ENCODE peak calls at places on chromosomes 2 and 18, in four cellular contexts. One of them, this sample, is unnamed.

GRCh38 chr18:8341481-8342230 is 267.6 kb upstream of the RAB12 start:
- DNase-seq in HepG2: peak
- DNase-seq in H1: no peak
- DNase-seq in GM12878: no peak
- DNase-seq in this sample: peak

GRCh38 chr2:71379086-71379485 is 47.5 kb downstream of the ZNF638 start:
- DNase-seq in HepG2: no peak
- DNase-seq in H1: no peak
- DNase-seq in GM12878: no peak
- DNase-seq in this sample: no peak

GRCh38 chr2:105929506-105929905 is 184.8 kb downstream of the NCK2 start:
- DNase-seq in HepG2: no peak
- DNase-seq in H1: no peak
- DNase-seq in GM12878: no peak
- DNase-seq in this sample: no peak

GRCh38 chr2:24620936-24621335 is 129.9 kb downstream of the NCOA1 start:
- DNase-seq in HepG2: no peak
- DNase-seq in H1: no peak
- DNase-seq in GM12878: no peak
- DNase-seq in this sample: no peak

GRCh38 chr2:75516378-75517122 is 44.2 kb downstream of the EVA1A start:
- DNase-seq in HepG2: peak
- DNase-seq in H1: no peak
- DNase-seq in GM12878: peak
- DNase-seq in this sample: no peak

GRCh38 chr2:144619760-144620159 is 99.8 kb upstream of the ZEB2 start:
- DNase-seq in HepG2: no peak
- DNase-seq in H1: no peak
- DNase-seq in GM12878: no peak
- DNase-seq in this sample: no peak

GRCh38 chr2:134469516-134470115 is 215.7 kb downstream of the MGAT5 start:
- DNase-seq in HepG2: no peak
- DNase-seq in H1: no peak
- DNase-seq in GM12878: no peak
- DNase-seq in this sample: no peak

GRCh38 chr2:20241973-20242726 is 17.2 kb upstream of the SDC1 start:
- DNase-seq in HepG2: no peak
- DNase-seq in H1: no peak
- DNase-seq in GM12878: no peak
- DNase-seq in this sample: no peak

GRCh38 chr2:44543773-44544725 is 182.3 kb downstream of the CAMKMT start:
- DNase-seq in HepG2: no peak
- DNase-seq in H1: peak
- DNase-seq in GM12878: no peak
- DNase-seq in this sample: peak

GRCh38 chr18:60067426-60068210 is 167.8 kb downstream of the PMAIP1 start:
- DNase-seq in HepG2: no peak
- DNase-seq in H1: no peak
- DNase-seq in GM12878: no peak
- DNase-seq in this sample: no peak

GRCh38 chr2:239222346-239223028 is 178.3 kb downstream of the HDAC4 start:
- DNase-seq in HepG2: no peak
- DNase-seq in H1: no peak
- DNase-seq in GM12878: no peak
- DNase-seq in this sample: no peak

GRCh38 chr18:32998285-32998684 is 225.5 kb upstream of the KLHL14 start:
- DNase-seq in HepG2: no peak
- DNase-seq in H1: no peak
- DNase-seq in GM12878: no peak
- DNase-seq in this sample: no peak

GRCh38 chr2:172995323-172996244 is 80.1 kb upstream of the MAP3K20 start:
- DNase-seq in HepG2: peak
- DNase-seq in H1: no peak
- DNase-seq in GM12878: no peak
- DNase-seq in this sample: no peak

GRCh38 chr2:46878886-46879285 is 36.7 kb downstream of the MCFD2 start:
- DNase-seq in HepG2: peak
- DNase-seq in H1: no peak
- DNase-seq in GM12878: no peak
- DNase-seq in this sample: no peak

GRCh38 chr2:72893594-72894319 is 6.5 kb downstream of the SPR start:
- DNase-seq in HepG2: peak
- DNase-seq in H1: no peak
- DNase-seq in GM12878: peak
- DNase-seq in this sample: peak

GRCh38 chr2:122980672-122981071 is 1044.4 kb upstream of the CNTNAP5 start:
- DNase-seq in HepG2: no peak
- DNase-seq in H1: no peak
- DNase-seq in GM12878: no peak
- DNase-seq in this sample: no peak

GRCh38 chr2:43220982-43221659 is 5.3 kb downstream of the ZFP36L2 start:
- DNase-seq in HepG2: no peak
- DNase-seq in H1: no peak
- DNase-seq in GM12878: no peak
- DNase-seq in this sample: no peak

GRCh38 chr2:106282816-106283215 is 88.7 kb upstream of the UXS1 start:
- DNase-seq in HepG2: peak
- DNase-seq in H1: no peak
- DNase-seq in GM12878: no peak
- DNase-seq in this sample: no peak

GRCh38 chr18:57137847-57138246 is 9.0 kb upstream of the BOD1L2 start:
- DNase-seq in HepG2: no peak
- DNase-seq in H1: no peak
- DNase-seq in GM12878: no peak
- DNase-seq in this sample: no peak

GRCh38 chr2:219507555-219508443 is 6.5 kb upstream of the ASIC4 start:
- DNase-seq in HepG2: no peak
- DNase-seq in H1: no peak
- DNase-seq in GM12878: no peak
- DNase-seq in this sample: no peak

GRCh38 chr2:24628746-24629145 is 137.7 kb downstream of the NCOA1 start:
- DNase-seq in HepG2: no peak
- DNase-seq in H1: no peak
- DNase-seq in GM12878: no peak
- DNase-seq in this sample: no peak

GRCh38 chr2:99879481-99879880 is 262.9 kb downstream of the AFF3 start:
- DNase-seq in HepG2: no peak
- DNase-seq in H1: no peak
- DNase-seq in GM12878: no peak
- DNase-seq in this sample: no peak

GRCh38 chr2:206349375-206349774 is 74.9 kb downstream of the ZDBF2 start:
- DNase-seq in HepG2: no peak
- DNase-seq in H1: no peak
- DNase-seq in GM12878: no peak
- DNase-seq in this sample: no peak

GRCh38 chr2:201201371-201201770 is 18.4 kb downstream of the CASP10 start:
- DNase-seq in HepG2: no peak
- DNase-seq in H1: no peak
- DNase-seq in GM12878: no peak
- DNase-seq in this sample: no peak

GRCh38 chr2:200298015-200298414 is 8.5 kb upstream of the SPATS2L start:
- DNase-seq in HepG2: no peak
- DNase-seq in H1: no peak
- DNase-seq in GM12878: no peak
- DNase-seq in this sample: no peak

GRCh38 chr2:6352906-6353515 is 512.7 kb downstream of the CMPK2 start:
- DNase-seq in HepG2: peak
- DNase-seq in H1: peak
- DNase-seq in GM12878: no peak
- DNase-seq in this sample: peak

GRCh38 chr2:9473985-9474360 is 378 bp upstream of the IAH1 start:
- DNase-seq in HepG2: no peak
- DNase-seq in H1: no peak
- DNase-seq in GM12878: no peak
- DNase-seq in this sample: no peak

GRCh38 chr2:216242365-216242764 is 129.9 kb downstream of the MARCHF4 start:
- DNase-seq in HepG2: no peak
- DNase-seq in H1: no peak
- DNase-seq in GM12878: no peak
- DNase-seq in this sample: no peak

GRCh38 chr2:219968685-219969345 is 341.4 kb downstream of the SLC4A3 start:
- DNase-seq in HepG2: no peak
- DNase-seq in H1: no peak
- DNase-seq in GM12878: no peak
- DNase-seq in this sample: no peak

GRCh38 chr2:198004173-198004572 is 199.8 kb downstream of the PLCL1 start:
- DNase-seq in HepG2: no peak
- DNase-seq in H1: no peak
- DNase-seq in GM12878: no peak
- DNase-seq in this sample: no peak

GRCh38 chr2:1518891-1519530 is 105.7 kb downstream of the TPO start:
- DNase-seq in HepG2: no peak
- DNase-seq in H1: no peak
- DNase-seq in GM12878: no peak
- DNase-seq in this sample: no peak

GRCh38 chr2:33336036-33336625 is 140.3 kb upstream of the RASGRP3 start:
- DNase-seq in HepG2: no peak
- DNase-seq in H1: no peak
- DNase-seq in GM12878: no peak
- DNase-seq in this sample: no peak

GRCh38 chr18:13513015-13513414 is 213.3 kb downstream of the FAM210A start:
- DNase-seq in HepG2: peak
- DNase-seq in H1: no peak
- DNase-seq in GM12878: no peak
- DNase-seq in this sample: no peak

GRCh38 chr2:9543557-9543956 is 12.1 kb downstream of the ADAM17 start:
- DNase-seq in HepG2: no peak
- DNase-seq in H1: no peak
- DNase-seq in GM12878: no peak
- DNase-seq in this sample: no peak

GRCh38 chr2:216294305-216294704 is 78.0 kb downstream of the MARCHF4 start:
- DNase-seq in HepG2: no peak
- DNase-seq in H1: no peak
- DNase-seq in GM12878: no peak
- DNase-seq in this sample: no peak

GRCh38 chr2:225140761-225141160 is 98.5 kb upstream of the DOCK10 start:
- DNase-seq in HepG2: no peak
- DNase-seq in H1: no peak
- DNase-seq in GM12878: no peak
- DNase-seq in this sample: no peak

GRCh38 chr18:48693625-48694262 is 154.9 kb downstream of the CTIF start:
- DNase-seq in HepG2: no peak
- DNase-seq in H1: no peak
- DNase-seq in GM12878: no peak
- DNase-seq in this sample: no peak

GRCh38 chr2:110114007-110114591 is 1.5 kb downstream of the MALL start:
- DNase-seq in HepG2: peak
- DNase-seq in H1: no peak
- DNase-seq in GM12878: no peak
- DNase-seq in this sample: no peak

GRCh38 chr2:19059076-19059475 is 299.3 kb downstream of the OSR1 start:
- DNase-seq in HepG2: no peak
- DNase-seq in H1: peak
- DNase-seq in GM12878: no peak
- DNase-seq in this sample: peak

DNA sequence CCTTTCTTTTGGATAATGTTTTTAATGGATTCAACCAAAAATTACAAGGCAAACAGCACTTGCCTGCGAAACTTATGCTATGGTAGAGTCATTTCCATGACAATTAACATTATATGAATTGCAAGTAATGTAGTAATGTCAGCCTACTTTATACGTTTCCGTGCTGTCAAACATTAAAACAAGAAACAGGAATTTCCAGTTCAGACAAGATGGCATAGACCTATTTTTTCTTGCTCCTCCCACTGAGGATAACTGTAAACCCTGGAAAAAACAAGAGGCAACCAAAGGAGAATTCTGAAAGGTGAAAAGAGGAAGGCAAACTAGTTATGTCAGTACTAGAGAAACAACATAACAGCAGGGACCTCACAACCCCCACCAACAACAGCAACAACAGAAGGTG is 170.7 kb downstream of the DIS3L2 start:
- DNase-seq in HepG2: no peak
- DNase-seq in H1: no peak
- DNase-seq in GM12878: no peak
- DNase-seq in this sample: no peak
- TF ChIP-seq SUZ12 in HepG2: no peak
- TF ChIP-seq SUZ12 in H1: no peak
- TF ChIP-seq SUZ12 in GM12878: no peak
- TF ChIP-seq SUZ12 in this sample: no peak

GRCh38 chr2:177183860-177184259 is 28.7 kb upstream of the HNRNPA3 start:
- DNase-seq in HepG2: peak
- DNase-seq in H1: no peak
- DNase-seq in GM12878: no peak
- DNase-seq in this sample: no peak
- TF ChIP-seq YY1 in HepG2: no peak
- TF ChIP-seq YY1 in H1: no peak
- TF ChIP-seq YY1 in GM12878: no peak
- TF ChIP-seq YY1 in this sample: no peak

GRCh38 chr2:167052825-167053224 is 164.5 kb downstream of the XIRP2 start:
- DNase-seq in HepG2: no peak
- DNase-seq in H1: no peak
- DNase-seq in GM12878: no peak
- DNase-seq in this sample: no peak
- TF ChIP-seq SUZ12 in HepG2: no peak
- TF ChIP-seq SUZ12 in H1: no peak
- TF ChIP-seq SUZ12 in GM12878: no peak
- TF ChIP-seq SUZ12 in this sample: no peak

GRCh38 chr2:227347117-227347516 is 22.1 kb downstream of the MFF start:
- DNase-seq in HepG2: no peak
- DNase-seq in H1: no peak
- DNase-seq in GM12878: no peak
- DNase-seq in this sample: no peak

GRCh38 chr2:227351639-227352038 is 26.6 kb downstream of the MFF start:
- DNase-seq in HepG2: no peak
- DNase-seq in H1: no peak
- DNase-seq in GM12878: peak
- DNase-seq in this sample: no peak

DNA sequence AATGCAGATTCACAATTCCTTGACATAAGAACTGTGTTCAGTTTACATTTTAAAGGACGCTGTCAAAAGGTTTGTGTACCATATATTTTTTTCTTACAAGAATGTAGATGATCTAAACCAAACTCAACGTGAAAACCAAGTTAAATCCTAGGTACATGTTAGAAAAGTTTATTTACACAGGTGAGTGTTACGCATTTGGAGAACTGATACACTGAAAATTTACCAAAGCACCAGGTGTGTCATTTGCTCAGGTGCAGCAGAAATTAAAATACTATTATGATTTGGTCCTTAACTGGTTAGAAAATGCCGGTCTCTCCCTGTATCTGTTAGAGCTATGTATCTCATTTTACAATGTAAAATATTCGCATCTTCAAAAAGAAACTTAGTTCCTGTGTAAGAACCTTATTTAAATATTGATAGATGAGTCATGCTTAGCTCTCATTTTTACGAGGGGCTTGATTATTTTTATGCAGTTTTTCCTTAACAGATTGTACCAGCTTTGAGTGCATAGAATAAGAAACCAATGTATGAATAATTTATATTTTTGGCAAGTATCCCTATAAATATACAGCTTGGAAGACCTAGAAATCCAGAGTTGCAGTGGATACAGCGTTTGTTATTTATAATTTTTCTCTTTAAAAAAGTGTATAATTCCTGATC is 25.1 kb downstream of the MFF start:
- DNase-seq in HepG2: no peak
- DNase-seq in H1: no peak
- DNase-seq in GM12878: no peak
- DNase-seq in this sample: no peak
- TF ChIP-seq YY1 in HepG2: no peak
- TF ChIP-seq YY1 in H1: no peak
- TF ChIP-seq YY1 in GM12878: no peak
- TF ChIP-seq YY1 in this sample: no peak

This sample was measured in NT2/D1.